ENCODE peak calls at places on chromosomes 3 and 15, in nine cellular contexts. One of them, this sample, is unnamed.

GRCh38 chr3:95200384-95200783 is 1137.5 kb downstream of the NSUN3 start:
- DNase-seq in cardiac muscle cell: no peak
- DNase-seq in GM10248: no peak
- DNase-seq in natural killer cell: no peak
- DNase-seq in lower lobe of right lung: no peak
- DNase-seq in prostate gland: no peak
- DNase-seq in glutamatergic neuron: no peak
- DNase-seq in heart left ventricle: no peak
- DNase-seq in left lung: no peak
- DNase-seq in this sample: no peak

GRCh38 chr15:77035999-77036471 is 34.9 kb downstream of the TSPAN3 start:
- DNase-seq in cardiac muscle cell: no peak
- DNase-seq in GM10248: no peak
- DNase-seq in prostate gland: no peak
- DNase-seq in heart left ventricle: peak
- DNase-seq in glutamatergic neuron: no peak
- DNase-seq in lower lobe of right lung: peak
- DNase-seq in left lung: peak
- DNase-seq in natural killer cell: no peak
- DNase-seq in this sample: no peak

GRCh38 chr3:105497381-105497780 is 130.7 kb downstream of the ALCAM start:
- DNase-seq in heart left ventricle: no peak
- DNase-seq in lower lobe of right lung: no peak
- DNase-seq in cardiac muscle cell: no peak
- DNase-seq in prostate gland: no peak
- DNase-seq in left lung: no peak
- DNase-seq in GM10248: no peak
- DNase-seq in natural killer cell: no peak
- DNase-seq in glutamatergic neuron: no peak
- DNase-seq in this sample: no peak

GRCh38 chr15:74170083-74170844 is 3.2 kb upstream of the ISLR start:
- DNase-seq in glutamatergic neuron: no peak
- DNase-seq in GM10248: no peak
- DNase-seq in lower lobe of right lung: peak
- DNase-seq in prostate gland: no peak
- DNase-seq in cardiac muscle cell: no peak
- DNase-seq in left lung: no peak
- DNase-seq in heart left ventricle: no peak
- DNase-seq in natural killer cell: no peak
- DNase-seq in this sample: no peak

GRCh38 chr3:127139601-127140500 is 53.1 kb upstream of the PRR23E start:
- DNase-seq in heart left ventricle: no peak
- DNase-seq in prostate gland: no peak
- DNase-seq in natural killer cell: no peak
- DNase-seq in left lung: no peak
- DNase-seq in glutamatergic neuron: no peak
- DNase-seq in lower lobe of right lung: no peak
- DNase-seq in cardiac muscle cell: no peak
- DNase-seq in GM10248: no peak
- DNase-seq in this sample: no peak

GRCh38 chr3:148036331-148036881 is 627.2 kb downstream of the ZIC1 start:
- DNase-seq in heart left ventricle: no peak
- DNase-seq in left lung: no peak
- DNase-seq in prostate gland: no peak
- DNase-seq in cardiac muscle cell: no peak
- DNase-seq in GM10248: no peak
- DNase-seq in lower lobe of right lung: no peak
- DNase-seq in natural killer cell: no peak
- DNase-seq in glutamatergic neuron: no peak
- DNase-seq in this sample: no peak

GRCh38 chr3:23383875-23384274 is 180.7 kb downstream of the UBE2E2 start:
- DNase-seq in glutamatergic neuron: no peak
- DNase-seq in left lung: no peak
- DNase-seq in GM10248: no peak
- DNase-seq in heart left ventricle: no peak
- DNase-seq in cardiac muscle cell: no peak
- DNase-seq in lower lobe of right lung: no peak
- DNase-seq in prostate gland: no peak
- DNase-seq in natural killer cell: no peak
- DNase-seq in this sample: no peak

GRCh38 chr3:110327870-110328269 is 743.7 kb upstream of the NECTIN3 start:
- DNase-seq in heart left ventricle: no peak
- DNase-seq in natural killer cell: no peak
- DNase-seq in glutamatergic neuron: no peak
- DNase-seq in left lung: no peak
- DNase-seq in GM10248: no peak
- DNase-seq in prostate gland: no peak
- DNase-seq in lower lobe of right lung: no peak
- DNase-seq in cardiac muscle cell: no peak
- DNase-seq in this sample: no peak

GRCh38 chr15:63893866-63894661 is 60.3 kb upstream of the HERC1 start:
- DNase-seq in GM10248: no peak
- DNase-seq in left lung: no peak
- DNase-seq in heart left ventricle: no peak
- DNase-seq in prostate gland: no peak
- DNase-seq in natural killer cell: no peak
- DNase-seq in glutamatergic neuron: no peak
- DNase-seq in cardiac muscle cell: no peak
- DNase-seq in lower lobe of right lung: peak
- DNase-seq in this sample: no peak

GRCh38 chr3:124552224-124552623 is 178.0 kb upstream of the UMPS start:
- DNase-seq in heart left ventricle: no peak
- DNase-seq in GM10248: no peak
- DNase-seq in cardiac muscle cell: no peak
- DNase-seq in glutamatergic neuron: no peak
- DNase-seq in lower lobe of right lung: no peak
- DNase-seq in natural killer cell: no peak
- DNase-seq in left lung: no peak
- DNase-seq in prostate gland: peak
- DNase-seq in this sample: no peak

GRCh38 chr15:67013696-67014095 is 51.7 kb upstream of the SMAD3 start:
- DNase-seq in heart left ventricle: no peak
- DNase-seq in GM10248: no peak
- DNase-seq in prostate gland: no peak
- DNase-seq in natural killer cell: no peak
- DNase-seq in glutamatergic neuron: no peak
- DNase-seq in left lung: no peak
- DNase-seq in lower lobe of right lung: no peak
- DNase-seq in cardiac muscle cell: no peak
- DNase-seq in this sample: no peak

GRCh38 chr3:172557515-172558220 is 34.4 kb upstream of the TNFSF10 start:
- DNase-seq in left lung: no peak
- DNase-seq in heart left ventricle: no peak
- DNase-seq in natural killer cell: no peak
- DNase-seq in prostate gland: no peak
- DNase-seq in cardiac muscle cell: no peak
- DNase-seq in GM10248: no peak
- DNase-seq in glutamatergic neuron: no peak
- DNase-seq in lower lobe of right lung: no peak
- DNase-seq in this sample: no peak

GRCh38 chr3:33474895-33475294 is 34.7 kb upstream of the UBP1 start:
- DNase-seq in prostate gland: no peak
- DNase-seq in left lung: no peak
- DNase-seq in natural killer cell: no peak
- DNase-seq in cardiac muscle cell: no peak
- DNase-seq in GM10248: no peak
- DNase-seq in heart left ventricle: no peak
- DNase-seq in glutamatergic neuron: no peak
- DNase-seq in lower lobe of right lung: no peak
- DNase-seq in this sample: no peak

GRCh38 chr3:80785475-80785874 is 976.0 kb downstream of the GBE1 start:
- DNase-seq in left lung: no peak
- DNase-seq in cardiac muscle cell: no peak
- DNase-seq in prostate gland: no peak
- DNase-seq in heart left ventricle: no peak
- DNase-seq in lower lobe of right lung: no peak
- DNase-seq in GM10248: no peak
- DNase-seq in glutamatergic neuron: no peak
- DNase-seq in natural killer cell: no peak
- DNase-seq in this sample: no peak

GRCh38 chr3:127483902-127484591 is 106.5 kb downstream of the TPRA1 start:
- DNase-seq in prostate gland: no peak
- DNase-seq in cardiac muscle cell: no peak
- DNase-seq in glutamatergic neuron: no peak
- DNase-seq in natural killer cell: no peak
- DNase-seq in GM10248: peak
- DNase-seq in left lung: peak
- DNase-seq in lower lobe of right lung: no peak
- DNase-seq in heart left ventricle: no peak
- DNase-seq in this sample: peak

DNA sequence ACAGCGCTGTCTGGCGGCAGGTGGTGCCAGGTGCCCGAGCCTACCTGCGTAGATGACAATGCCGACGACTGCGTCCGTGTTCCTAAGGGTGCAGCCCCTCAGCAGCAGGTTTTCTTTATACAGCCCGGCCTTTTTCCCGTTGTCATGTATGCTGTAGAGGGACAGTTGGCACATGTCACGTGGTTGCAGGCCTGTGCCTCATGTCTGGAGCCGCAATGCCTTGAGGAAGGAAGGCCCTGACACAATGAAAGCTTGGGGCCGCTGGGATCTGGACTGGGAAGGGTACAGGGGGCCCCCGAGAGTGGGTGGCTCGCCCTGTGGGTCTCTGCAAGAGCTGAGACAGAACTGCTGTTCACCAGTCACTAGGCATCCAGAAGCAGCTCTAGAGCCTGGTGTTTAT is 136.0 kb downstream of the ATP10A start:
- DNase-seq in glutamatergic neuron: no peak
- DNase-seq in natural killer cell: no peak
- DNase-seq in lower lobe of right lung: no peak
- DNase-seq in GM10248: no peak
- DNase-seq in left lung: no peak
- DNase-seq in cardiac muscle cell: no peak
- DNase-seq in heart left ventricle: no peak
- DNase-seq in prostate gland: no peak
- DNase-seq in this sample: no peak
- TF ChIP-seq CTCF in glutamatergic neuron: no peak
- TF ChIP-seq CTCF in natural killer cell: no peak
- TF ChIP-seq CTCF in lower lobe of right lung: no peak
- TF ChIP-seq CTCF in GM10248: no peak
- TF ChIP-seq CTCF in left lung: no peak
- TF ChIP-seq CTCF in cardiac muscle cell: no peak
- TF ChIP-seq CTCF in heart left ventricle: no peak
- TF ChIP-seq CTCF in prostate gland: no peak
- TF ChIP-seq CTCF in this sample: no peak

GRCh38 chr3:166013073-166013679 is 176.0 kb upstream of the BCHE start:
- DNase-seq in GM10248: no peak
- DNase-seq in heart left ventricle: no peak
- DNase-seq in glutamatergic neuron: no peak
- DNase-seq in lower lobe of right lung: no peak
- DNase-seq in left lung: no peak
- DNase-seq in natural killer cell: no peak
- DNase-seq in cardiac muscle cell: peak
- DNase-seq in prostate gland: no peak
- DNase-seq in this sample: no peak
- TF ChIP-seq CTCF in GM10248: peak
- TF ChIP-seq CTCF in heart left ventricle: peak
- TF ChIP-seq CTCF in glutamatergic neuron: peak
- TF ChIP-seq CTCF in lower lobe of right lung: peak
- TF ChIP-seq CTCF in left lung: peak
- TF ChIP-seq CTCF in natural killer cell: no peak
- TF ChIP-seq CTCF in cardiac muscle cell: peak
- TF ChIP-seq CTCF in prostate gland: peak
- TF ChIP-seq CTCF in this sample: no peak

GRCh38 chr15:85479071-85479647 is 98.8 kb downstream of the AKAP13 start:
- DNase-seq in prostate gland: no peak
- DNase-seq in heart left ventricle: no peak
- DNase-seq in left lung: no peak
- DNase-seq in lower lobe of right lung: no peak
- DNase-seq in natural killer cell: no peak
- DNase-seq in glutamatergic neuron: no peak
- DNase-seq in cardiac muscle cell: no peak
- DNase-seq in GM10248: no peak
- DNase-seq in this sample: no peak

GRCh38 chr15:85475317-85475701 is 94.9 kb downstream of the AKAP13 start:
- DNase-seq in lower lobe of right lung: no peak
- DNase-seq in GM10248: peak
- DNase-seq in glutamatergic neuron: no peak
- DNase-seq in heart left ventricle: no peak
- DNase-seq in natural killer cell: no peak
- DNase-seq in cardiac muscle cell: no peak
- DNase-seq in prostate gland: no peak
- DNase-seq in left lung: no peak
- DNase-seq in this sample: no peak

GRCh38 chr15:85475711-85476110 is 95.3 kb downstream of the AKAP13 start:
- DNase-seq in lower lobe of right lung: no peak
- DNase-seq in heart left ventricle: no peak
- DNase-seq in cardiac muscle cell: no peak
- DNase-seq in glutamatergic neuron: no peak
- DNase-seq in GM10248: no peak
- DNase-seq in prostate gland: no peak
- DNase-seq in natural killer cell: no peak
- DNase-seq in left lung: no peak
- DNase-seq in this sample: no peak

GRCh38 chr15:85477061-85477460 is 96.7 kb downstream of the AKAP13 start:
- DNase-seq in heart left ventricle: no peak
- DNase-seq in glutamatergic neuron: no peak
- DNase-seq in left lung: no peak
- DNase-seq in lower lobe of right lung: no peak
- DNase-seq in GM10248: no peak
- DNase-seq in cardiac muscle cell: no peak
- DNase-seq in natural killer cell: no peak
- DNase-seq in prostate gland: no peak
- DNase-seq in this sample: no peak

DNA sequence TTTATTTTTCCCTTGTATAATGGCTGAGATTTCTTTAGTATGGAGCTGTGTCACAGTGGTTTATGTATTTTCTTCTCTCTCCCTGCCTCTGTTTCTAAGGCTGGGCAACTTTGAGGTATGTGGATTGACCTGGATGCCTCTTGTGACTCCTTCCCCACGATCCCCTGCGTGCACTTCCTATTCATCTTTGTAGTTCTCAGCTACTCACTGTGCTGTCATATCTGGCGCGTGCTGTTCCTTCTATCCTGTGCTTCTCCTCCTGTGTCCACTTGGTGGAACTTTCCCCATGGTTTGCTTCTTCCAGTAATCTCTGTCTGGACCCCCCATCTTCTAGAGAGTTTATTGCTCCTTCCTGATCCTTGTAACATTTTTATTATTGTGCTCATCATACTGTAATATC is 97.3 kb downstream of the AKAP13 start:
- DNase-seq in prostate gland: no peak
- DNase-seq in glutamatergic neuron: no peak
- DNase-seq in natural killer cell: no peak
- DNase-seq in GM10248: no peak
- DNase-seq in lower lobe of right lung: no peak
- DNase-seq in heart left ventricle: no peak
- DNase-seq in cardiac muscle cell: no peak
- DNase-seq in left lung: no peak
- DNase-seq in this sample: no peak
- TF ChIP-seq CTCF in prostate gland: no peak
- TF ChIP-seq CTCF in glutamatergic neuron: no peak
- TF ChIP-seq CTCF in natural killer cell: no peak
- TF ChIP-seq CTCF in GM10248: no peak
- TF ChIP-seq CTCF in lower lobe of right lung: no peak
- TF ChIP-seq CTCF in heart left ventricle: no peak
- TF ChIP-seq CTCF in cardiac muscle cell: peak
- TF ChIP-seq CTCF in left lung: no peak
- TF ChIP-seq CTCF in this sample: no peak

DNA sequence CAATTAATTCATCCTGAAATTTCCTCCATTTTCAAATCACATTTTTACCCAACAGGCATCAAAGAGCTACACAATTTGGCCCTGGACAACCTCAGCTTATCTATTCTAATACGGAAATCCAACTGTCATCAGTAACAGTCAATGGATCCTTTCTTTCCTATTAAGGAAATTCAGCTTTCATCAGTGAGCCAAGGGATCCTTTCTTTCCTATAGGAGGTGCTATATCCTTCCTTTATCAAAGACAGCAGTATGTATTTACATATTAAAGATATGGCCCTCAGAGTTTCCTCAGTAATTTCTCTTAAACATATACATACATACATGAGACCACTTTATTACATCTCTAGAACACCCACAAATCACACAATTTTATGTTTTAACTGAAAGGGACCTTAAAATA is 10.1 kb downstream of the DHX36 start:
- DNase-seq in glutamatergic neuron: no peak
- DNase-seq in prostate gland: no peak
- DNase-seq in GM10248: no peak
- DNase-seq in cardiac muscle cell: no peak
- DNase-seq in heart left ventricle: no peak
- DNase-seq in natural killer cell: no peak
- DNase-seq in left lung: no peak
- DNase-seq in lower lobe of right lung: no peak
- DNase-seq in this sample: no peak
- TF ChIP-seq CTCF in glutamatergic neuron: no peak
- TF ChIP-seq CTCF in prostate gland: no peak
- TF ChIP-seq CTCF in GM10248: no peak
- TF ChIP-seq CTCF in cardiac muscle cell: no peak
- TF ChIP-seq CTCF in heart left ventricle: no peak
- TF ChIP-seq CTCF in natural killer cell: no peak
- TF ChIP-seq CTCF in left lung: no peak
- TF ChIP-seq CTCF in lower lobe of right lung: no peak
- TF ChIP-seq CTCF in this sample: no peak

This sample was measured in omental fat pad.